ENCODE peak calls at places on chromosomes 16 and 17, in eight cellular contexts. One of them, this sample, is unnamed.

GRCh38 chr17:67434061-67434525 is 57.0 kb downstream of the PITPNC1 start:
- DNase-seq in activated T-helper 1 cell treated with Interleukin-2 at 50 U/mL for 16 hours: peak
- DNase-seq in fibroblast of the conjunctiva: no peak
- DNase-seq in astrocyte of the hippocampus: no peak
- DNase-seq in tibial artery: peak
- DNase-seq in DMS53: no peak
- DNase-seq in activated naive CD4-positive, alpha-beta T cell: peak
- DNase-seq in activated CD4-positive, alpha-beta T cell treated with anti-CD3 and anti-CD28 coated beads for 48 hours: peak
- DNase-seq in this sample: no peak

GRCh38 chr17:79803997-79804855 is 7.3 kb upstream of the CBX8 start:
- DNase-seq in astrocyte of the hippocampus: no peak
- DNase-seq in fibroblast of the conjunctiva: no peak
- DNase-seq in activated naive CD4-positive, alpha-beta T cell: peak
- DNase-seq in tibial artery: no peak
- DNase-seq in DMS53: peak
- DNase-seq in activated T-helper 1 cell treated with Interleukin-2 at 50 U/mL for 16 hours: no peak
- DNase-seq in activated CD4-positive, alpha-beta T cell treated with anti-CD3 and anti-CD28 coated beads for 48 hours: peak
- DNase-seq in this sample: peak

GRCh38 chr17:2965621-2966275 is 97.7 kb downstream of the OR1D5 start:
- DNase-seq in activated CD4-positive, alpha-beta T cell treated with anti-CD3 and anti-CD28 coated beads for 48 hours: no peak
- DNase-seq in astrocyte of the hippocampus: peak
- DNase-seq in activated naive CD4-positive, alpha-beta T cell: no peak
- DNase-seq in activated T-helper 1 cell treated with Interleukin-2 at 50 U/mL for 16 hours: no peak
- DNase-seq in DMS53: peak
- DNase-seq in tibial artery: no peak
- DNase-seq in fibroblast of the conjunctiva: no peak
- DNase-seq in this sample: peak

GRCh38 chr16:27291106-27291505 is 22.5 kb upstream of the NSMCE1 start:
- DNase-seq in activated T-helper 1 cell treated with Interleukin-2 at 50 U/mL for 16 hours: no peak
- DNase-seq in activated CD4-positive, alpha-beta T cell treated with anti-CD3 and anti-CD28 coated beads for 48 hours: no peak
- DNase-seq in fibroblast of the conjunctiva: no peak
- DNase-seq in astrocyte of the hippocampus: no peak
- DNase-seq in activated naive CD4-positive, alpha-beta T cell: no peak
- DNase-seq in tibial artery: peak
- DNase-seq in DMS53: no peak
- DNase-seq in this sample: no peak

GRCh38 chr17:320809-321385 is 31.7 kb downstream of the RPH3AL start:
- DNase-seq in activated CD4-positive, alpha-beta T cell treated with anti-CD3 and anti-CD28 coated beads for 48 hours: no peak
- DNase-seq in activated T-helper 1 cell treated with Interleukin-2 at 50 U/mL for 16 hours: no peak
- DNase-seq in astrocyte of the hippocampus: no peak
- DNase-seq in fibroblast of the conjunctiva: no peak
- DNase-seq in tibial artery: no peak
- DNase-seq in activated naive CD4-positive, alpha-beta T cell: no peak
- DNase-seq in DMS53: no peak
- DNase-seq in this sample: peak

GRCh38 chr16:66842765-66843164 is 1.4 kb upstream of the CA7 start:
- DNase-seq in activated T-helper 1 cell treated with Interleukin-2 at 50 U/mL for 16 hours: no peak
- DNase-seq in activated CD4-positive, alpha-beta T cell treated with anti-CD3 and anti-CD28 coated beads for 48 hours: no peak
- DNase-seq in fibroblast of the conjunctiva: no peak
- DNase-seq in activated naive CD4-positive, alpha-beta T cell: no peak
- DNase-seq in DMS53: no peak
- DNase-seq in tibial artery: no peak
- DNase-seq in astrocyte of the hippocampus: peak
- DNase-seq in this sample: no peak

GRCh38 chr17:66842959-66843358 is 8.0 kb downstream of the CACNG5 start:
- DNase-seq in activated CD4-positive, alpha-beta T cell treated with anti-CD3 and anti-CD28 coated beads for 48 hours: no peak
- DNase-seq in tibial artery: no peak
- DNase-seq in fibroblast of the conjunctiva: no peak
- DNase-seq in DMS53: no peak
- DNase-seq in astrocyte of the hippocampus: no peak
- DNase-seq in activated T-helper 1 cell treated with Interleukin-2 at 50 U/mL for 16 hours: no peak
- DNase-seq in activated naive CD4-positive, alpha-beta T cell: no peak
- DNase-seq in this sample: no peak

GRCh38 chr16:85626191-85626951 is 13.2 kb downstream of the GSE1 start:
- DNase-seq in DMS53: no peak
- DNase-seq in tibial artery: no peak
- DNase-seq in activated naive CD4-positive, alpha-beta T cell: no peak
- DNase-seq in activated T-helper 1 cell treated with Interleukin-2 at 50 U/mL for 16 hours: no peak
- DNase-seq in activated CD4-positive, alpha-beta T cell treated with anti-CD3 and anti-CD28 coated beads for 48 hours: no peak
- DNase-seq in astrocyte of the hippocampus: peak
- DNase-seq in fibroblast of the conjunctiva: no peak
- DNase-seq in this sample: peak

GRCh38 chr17:41004397-41004796 is 4.5 kb downstream of the KRTAP3-1 start:
- DNase-seq in DMS53: peak
- DNase-seq in activated T-helper 1 cell treated with Interleukin-2 at 50 U/mL for 16 hours: no peak
- DNase-seq in tibial artery: no peak
- DNase-seq in fibroblast of the conjunctiva: no peak
- DNase-seq in activated naive CD4-positive, alpha-beta T cell: no peak
- DNase-seq in activated CD4-positive, alpha-beta T cell treated with anti-CD3 and anti-CD28 coated beads for 48 hours: no peak
- DNase-seq in astrocyte of the hippocampus: no peak
- DNase-seq in this sample: no peak

GRCh38 chr16:3810198-3810664 is 70.3 kb downstream of the CREBBP start:
- DNase-seq in astrocyte of the hippocampus: no peak
- DNase-seq in DMS53: no peak
- DNase-seq in tibial artery: no peak
- DNase-seq in fibroblast of the conjunctiva: no peak
- DNase-seq in activated CD4-positive, alpha-beta T cell treated with anti-CD3 and anti-CD28 coated beads for 48 hours: peak
- DNase-seq in activated naive CD4-positive, alpha-beta T cell: no peak
- DNase-seq in activated T-helper 1 cell treated with Interleukin-2 at 50 U/mL for 16 hours: no peak
- DNase-seq in this sample: no peak

GRCh38 chr17:70483624-70484023 is 314.3 kb downstream of the KCNJ2 start:
- DNase-seq in DMS53: peak
- DNase-seq in activated naive CD4-positive, alpha-beta T cell: no peak
- DNase-seq in astrocyte of the hippocampus: no peak
- DNase-seq in tibial artery: no peak
- DNase-seq in activated CD4-positive, alpha-beta T cell treated with anti-CD3 and anti-CD28 coated beads for 48 hours: no peak
- DNase-seq in activated T-helper 1 cell treated with Interleukin-2 at 50 U/mL for 16 hours: no peak
- DNase-seq in fibroblast of the conjunctiva: no peak
- DNase-seq in this sample: no peak

GRCh38 chr16:35146723-35147458 is 1687.5 kb downstream of the TP53TG3F start:
- DNase-seq in activated naive CD4-positive, alpha-beta T cell: no peak
- DNase-seq in activated T-helper 1 cell treated with Interleukin-2 at 50 U/mL for 16 hours: no peak
- DNase-seq in tibial artery: no peak
- DNase-seq in astrocyte of the hippocampus: no peak
- DNase-seq in fibroblast of the conjunctiva: no peak
- DNase-seq in DMS53: no peak
- DNase-seq in activated CD4-positive, alpha-beta T cell treated with anti-CD3 and anti-CD28 coated beads for 48 hours: no peak
- DNase-seq in this sample: no peak

GRCh38 chr17:72476575-72476986 is 355.8 kb downstream of the SOX9 start:
- DNase-seq in tibial artery: no peak
- DNase-seq in astrocyte of the hippocampus: peak
- DNase-seq in fibroblast of the conjunctiva: no peak
- DNase-seq in activated T-helper 1 cell treated with Interleukin-2 at 50 U/mL for 16 hours: no peak
- DNase-seq in activated naive CD4-positive, alpha-beta T cell: no peak
- DNase-seq in activated CD4-positive, alpha-beta T cell treated with anti-CD3 and anti-CD28 coated beads for 48 hours: no peak
- DNase-seq in DMS53: no peak
- DNase-seq in this sample: peak

GRCh38 chr17:69961488-69962145 is 113.4 kb upstream of the KCNJ16 start:
- DNase-seq in activated T-helper 1 cell treated with Interleukin-2 at 50 U/mL for 16 hours: no peak
- DNase-seq in DMS53: peak
- DNase-seq in tibial artery: no peak
- DNase-seq in fibroblast of the conjunctiva: no peak
- DNase-seq in activated CD4-positive, alpha-beta T cell treated with anti-CD3 and anti-CD28 coated beads for 48 hours: no peak
- DNase-seq in activated naive CD4-positive, alpha-beta T cell: no peak
- DNase-seq in astrocyte of the hippocampus: no peak
- DNase-seq in this sample: peak

GRCh38 chr17:78677303-78678219 is 100.4 kb upstream of the DNAH17 start:
- DNase-seq in activated naive CD4-positive, alpha-beta T cell: no peak
- DNase-seq in tibial artery: no peak
- DNase-seq in activated T-helper 1 cell treated with Interleukin-2 at 50 U/mL for 16 hours: no peak
- DNase-seq in astrocyte of the hippocampus: no peak
- DNase-seq in DMS53: no peak
- DNase-seq in fibroblast of the conjunctiva: no peak
- DNase-seq in activated CD4-positive, alpha-beta T cell treated with anti-CD3 and anti-CD28 coated beads for 48 hours: no peak
- DNase-seq in this sample: no peak

GRCh38 chr17:1908699-1909309 is 79.0 kb downstream of the RPA1 start:
- DNase-seq in activated T-helper 1 cell treated with Interleukin-2 at 50 U/mL for 16 hours: no peak
- DNase-seq in activated naive CD4-positive, alpha-beta T cell: peak
- DNase-seq in tibial artery: peak
- DNase-seq in activated CD4-positive, alpha-beta T cell treated with anti-CD3 and anti-CD28 coated beads for 48 hours: peak
- DNase-seq in DMS53: peak
- DNase-seq in astrocyte of the hippocampus: peak
- DNase-seq in fibroblast of the conjunctiva: peak
- DNase-seq in this sample: peak

GRCh38 chr17:43816336-43817320 is 16.3 kb downstream of the MPP3 start:
- DNase-seq in activated T-helper 1 cell treated with Interleukin-2 at 50 U/mL for 16 hours: no peak
- DNase-seq in astrocyte of the hippocampus: no peak
- DNase-seq in DMS53: no peak
- DNase-seq in fibroblast of the conjunctiva: no peak
- DNase-seq in activated naive CD4-positive, alpha-beta T cell: no peak
- DNase-seq in activated CD4-positive, alpha-beta T cell treated with anti-CD3 and anti-CD28 coated beads for 48 hours: no peak
- DNase-seq in tibial artery: no peak
- DNase-seq in this sample: no peak

GRCh38 chr16:89233678-89234490 is 16.4 kb downstream of the ZNF778 start:
- DNase-seq in activated naive CD4-positive, alpha-beta T cell: no peak
- DNase-seq in DMS53: no peak
- DNase-seq in tibial artery: no peak
- DNase-seq in astrocyte of the hippocampus: no peak
- DNase-seq in fibroblast of the conjunctiva: no peak
- DNase-seq in activated T-helper 1 cell treated with Interleukin-2 at 50 U/mL for 16 hours: no peak
- DNase-seq in activated CD4-positive, alpha-beta T cell treated with anti-CD3 and anti-CD28 coated beads for 48 hours: no peak
- DNase-seq in this sample: no peak

GRCh38 chr16:85312642-85313540 is 200.6 kb upstream of the CIBAR2 start:
- DNase-seq in activated naive CD4-positive, alpha-beta T cell: no peak
- DNase-seq in astrocyte of the hippocampus: peak
- DNase-seq in DMS53: peak
- DNase-seq in activated CD4-positive, alpha-beta T cell treated with anti-CD3 and anti-CD28 coated beads for 48 hours: no peak
- DNase-seq in tibial artery: no peak
- DNase-seq in fibroblast of the conjunctiva: no peak
- DNase-seq in activated T-helper 1 cell treated with Interleukin-2 at 50 U/mL for 16 hours: no peak
- DNase-seq in this sample: peak

GRCh38 chr17:15291674-15292361 is 26.7 kb upstream of the PMP22 start:
- DNase-seq in activated CD4-positive, alpha-beta T cell treated with anti-CD3 and anti-CD28 coated beads for 48 hours: no peak
- DNase-seq in activated T-helper 1 cell treated with Interleukin-2 at 50 U/mL for 16 hours: no peak
- DNase-seq in tibial artery: no peak
- DNase-seq in DMS53: no peak
- DNase-seq in activated naive CD4-positive, alpha-beta T cell: no peak
- DNase-seq in fibroblast of the conjunctiva: no peak
- DNase-seq in astrocyte of the hippocampus: peak
- DNase-seq in this sample: peak

GRCh38 chr17:36933174-36934143 is 3.8 kb upstream of the LHX1 start:
- DNase-seq in DMS53: peak
- DNase-seq in activated CD4-positive, alpha-beta T cell treated with anti-CD3 and anti-CD28 coated beads for 48 hours: no peak
- DNase-seq in tibial artery: no peak
- DNase-seq in fibroblast of the conjunctiva: no peak
- DNase-seq in astrocyte of the hippocampus: peak
- DNase-seq in activated naive CD4-positive, alpha-beta T cell: no peak
- DNase-seq in activated T-helper 1 cell treated with Interleukin-2 at 50 U/mL for 16 hours: no peak
- DNase-seq in this sample: peak

GRCh38 chr16:17206712-17207111 is 264.0 kb downstream of the XYLT1 start:
- DNase-seq in DMS53: no peak
- DNase-seq in activated CD4-positive, alpha-beta T cell treated with anti-CD3 and anti-CD28 coated beads for 48 hours: no peak
- DNase-seq in activated naive CD4-positive, alpha-beta T cell: no peak
- DNase-seq in astrocyte of the hippocampus: no peak
- DNase-seq in activated T-helper 1 cell treated with Interleukin-2 at 50 U/mL for 16 hours: no peak
- DNase-seq in fibroblast of the conjunctiva: no peak
- DNase-seq in tibial artery: no peak
- DNase-seq in this sample: no peak

GRCh38 chr17:9368631-9369030 is 207.0 kb downstream of the STX8 start:
- DNase-seq in DMS53: no peak
- DNase-seq in astrocyte of the hippocampus: peak
- DNase-seq in fibroblast of the conjunctiva: no peak
- DNase-seq in tibial artery: no peak
- DNase-seq in activated naive CD4-positive, alpha-beta T cell: no peak
- DNase-seq in activated T-helper 1 cell treated with Interleukin-2 at 50 U/mL for 16 hours: no peak
- DNase-seq in activated CD4-positive, alpha-beta T cell treated with anti-CD3 and anti-CD28 coated beads for 48 hours: no peak
- DNase-seq in this sample: no peak

GRCh38 chr16:80559369-80559768 is 18.6 kb downstream of the DYNLRB2 start:
- DNase-seq in fibroblast of the conjunctiva: no peak
- DNase-seq in activated CD4-positive, alpha-beta T cell treated with anti-CD3 and anti-CD28 coated beads for 48 hours: no peak
- DNase-seq in DMS53: no peak
- DNase-seq in activated naive CD4-positive, alpha-beta T cell: no peak
- DNase-seq in activated T-helper 1 cell treated with Interleukin-2 at 50 U/mL for 16 hours: no peak
- DNase-seq in astrocyte of the hippocampus: no peak
- DNase-seq in tibial artery: no peak
- DNase-seq in this sample: no peak

GRCh38 chr16:66401610-66402009 is 25.5 kb upstream of the BEAN1 start:
- DNase-seq in fibroblast of the conjunctiva: no peak
- DNase-seq in activated naive CD4-positive, alpha-beta T cell: no peak
- DNase-seq in tibial artery: no peak
- DNase-seq in activated T-helper 1 cell treated with Interleukin-2 at 50 U/mL for 16 hours: no peak
- DNase-seq in astrocyte of the hippocampus: no peak
- DNase-seq in DMS53: no peak
- DNase-seq in activated CD4-positive, alpha-beta T cell treated with anti-CD3 and anti-CD28 coated beads for 48 hours: no peak
- DNase-seq in this sample: no peak

GRCh38 chr17:32625971-32626370 is 139.2 kb downstream of the CDK5R1 start:
- DNase-seq in activated CD4-positive, alpha-beta T cell treated with anti-CD3 and anti-CD28 coated beads for 48 hours: no peak
- DNase-seq in activated naive CD4-positive, alpha-beta T cell: no peak
- DNase-seq in DMS53: no peak
- DNase-seq in astrocyte of the hippocampus: no peak
- DNase-seq in fibroblast of the conjunctiva: no peak
- DNase-seq in tibial artery: no peak
- DNase-seq in activated T-helper 1 cell treated with Interleukin-2 at 50 U/mL for 16 hours: no peak
- DNase-seq in this sample: no peak

GRCh38 chr16:23391381-23392222 is 61.4 kb downstream of the COG7 start:
- DNase-seq in DMS53: no peak
- DNase-seq in activated naive CD4-positive, alpha-beta T cell: no peak
- DNase-seq in astrocyte of the hippocampus: no peak
- DNase-seq in activated T-helper 1 cell treated with Interleukin-2 at 50 U/mL for 16 hours: no peak
- DNase-seq in tibial artery: no peak
- DNase-seq in fibroblast of the conjunctiva: no peak
- DNase-seq in activated CD4-positive, alpha-beta T cell treated with anti-CD3 and anti-CD28 coated beads for 48 hours: no peak
- DNase-seq in this sample: no peak

GRCh38 chr16:2388875-2389433 is 40.3 kb upstream of the CCNF start:
- DNase-seq in activated T-helper 1 cell treated with Interleukin-2 at 50 U/mL for 16 hours: no peak
- DNase-seq in activated CD4-positive, alpha-beta T cell treated with anti-CD3 and anti-CD28 coated beads for 48 hours: no peak
- DNase-seq in astrocyte of the hippocampus: peak
- DNase-seq in activated naive CD4-positive, alpha-beta T cell: no peak
- DNase-seq in fibroblast of the conjunctiva: peak
- DNase-seq in DMS53: peak
- DNase-seq in tibial artery: no peak
- DNase-seq in this sample: no peak

GRCh38 chr16:23486480-23486879 is 23.8 kb downstream of the GGA2 start:
- DNase-seq in activated T-helper 1 cell treated with Interleukin-2 at 50 U/mL for 16 hours: no peak
- DNase-seq in activated CD4-positive, alpha-beta T cell treated with anti-CD3 and anti-CD28 coated beads for 48 hours: no peak
- DNase-seq in fibroblast of the conjunctiva: no peak
- DNase-seq in tibial artery: no peak
- DNase-seq in astrocyte of the hippocampus: no peak
- DNase-seq in DMS53: no peak
- DNase-seq in activated naive CD4-positive, alpha-beta T cell: no peak
- DNase-seq in this sample: no peak

GRCh38 chr17:73622381-73622780 is 21.9 kb downstream of the SDK2 start:
- DNase-seq in activated naive CD4-positive, alpha-beta T cell: no peak
- DNase-seq in activated CD4-positive, alpha-beta T cell treated with anti-CD3 and anti-CD28 coated beads for 48 hours: no peak
- DNase-seq in DMS53: no peak
- DNase-seq in astrocyte of the hippocampus: no peak
- DNase-seq in activated T-helper 1 cell treated with Interleukin-2 at 50 U/mL for 16 hours: no peak
- DNase-seq in tibial artery: no peak
- DNase-seq in fibroblast of the conjunctiva: no peak
- DNase-seq in this sample: no peak

GRCh38 chr16:11699234-11699894 is 31.1 kb downstream of the SNN start:
- DNase-seq in astrocyte of the hippocampus: no peak
- DNase-seq in activated naive CD4-positive, alpha-beta T cell: no peak
- DNase-seq in fibroblast of the conjunctiva: no peak
- DNase-seq in activated T-helper 1 cell treated with Interleukin-2 at 50 U/mL for 16 hours: no peak
- DNase-seq in activated CD4-positive, alpha-beta T cell treated with anti-CD3 and anti-CD28 coated beads for 48 hours: no peak
- DNase-seq in tibial artery: no peak
- DNase-seq in DMS53: no peak
- DNase-seq in this sample: no peak

GRCh38 chr16:4261557-4262172 is 11.2 kb downstream of the TFAP4 start:
- DNase-seq in DMS53: peak
- DNase-seq in activated naive CD4-positive, alpha-beta T cell: peak
- DNase-seq in astrocyte of the hippocampus: peak
- DNase-seq in tibial artery: no peak
- DNase-seq in activated T-helper 1 cell treated with Interleukin-2 at 50 U/mL for 16 hours: no peak
- DNase-seq in fibroblast of the conjunctiva: no peak
- DNase-seq in activated CD4-positive, alpha-beta T cell treated with anti-CD3 and anti-CD28 coated beads for 48 hours: peak
- DNase-seq in this sample: peak

GRCh38 chr17:3964203-3965122 is at the start of gene ATP2A3:
- DNase-seq in tibial artery: no peak
- DNase-seq in DMS53: peak
- DNase-seq in activated CD4-positive, alpha-beta T cell treated with anti-CD3 and anti-CD28 coated beads for 48 hours: peak
- DNase-seq in fibroblast of the conjunctiva: no peak
- DNase-seq in activated T-helper 1 cell treated with Interleukin-2 at 50 U/mL for 16 hours: peak
- DNase-seq in astrocyte of the hippocampus: peak
- DNase-seq in activated naive CD4-positive, alpha-beta T cell: peak
- DNase-seq in this sample: peak

GRCh38 chr16:31260136-31260931 is 559 bp downstream of the ITGAM start:
- DNase-seq in activated naive CD4-positive, alpha-beta T cell: no peak
- DNase-seq in DMS53: no peak
- DNase-seq in activated T-helper 1 cell treated with Interleukin-2 at 50 U/mL for 16 hours: no peak
- DNase-seq in astrocyte of the hippocampus: no peak
- DNase-seq in tibial artery: no peak
- DNase-seq in activated CD4-positive, alpha-beta T cell treated with anti-CD3 and anti-CD28 coated beads for 48 hours: no peak
- DNase-seq in fibroblast of the conjunctiva: no peak
- DNase-seq in this sample: no peak

This sample was measured in left kidney.